ENCODE peak calls at places on chromosomes 13 and 19, in ten cellular contexts. Z is IMR-90, V is H1, E is breast epithelium, Q is uterus, C is endodermal cell, H is kidney epithelial cell, B is mucosa of descending colon, X is suprapubic skin, G is psoas muscle. O is an unnamed sample.

GRCh38 chr13:65336916-65337315 is 1893.2 kb downstream of the PCDH9 start:
- DNase-seq in H (no peak), C (no peak), X (no peak), B (no peak), Z (peak; percentile 84), Q (no peak), G (no peak), V (no peak), E (no peak), O (peak; percentile 61)

GRCh38 chr19:30880551-30880950 is 468.7 kb downstream of the TSHZ3 start:
- DNase-seq in B (no peak), X (no peak), G (no peak), Q (no peak), Z (no peak), C (no peak), H (no peak), V (no peak), E (no peak), O (no peak)

GRCh38 chr13:94711561-94712286 is 621 bp downstream of the SOX21 start:
- DNase-seq in Q (no peak), Z (no peak), X (no peak), V (no peak), B (peak; percentile 12), H (no peak), C (no peak), E (no peak), G (no peak), O (no peak)

GRCh38 chr13:51425410-51426042 is 27.3 kb downstream of the INTS6 start:
- DNase-seq in X (no peak), V (no peak), Z (peak; percentile 60), E (no peak), B (no peak), Q (no peak), C (no peak), G (no peak), H (no peak), O (no peak)

GRCh38 chr13:20840590-20840989 is 62.0 kb downstream of the XPO4 start:
- DNase-seq in H (no peak), V (no peak), Q (no peak), G (no peak), E (no peak), Z (no peak), C (no peak), X (no peak), B (no peak), O (no peak)

GRCh38 chr13:70347947-70348620 is 239.8 kb upstream of the KLHL1 start:
- DNase-seq in Z (no peak), G (no peak), C (no peak), X (no peak), V (no peak), B (no peak), H (no peak), E (no peak), Q (no peak), O (no peak)

GRCh38 chr13:104466016-104466415 is 1399.8 kb upstream of the SLC10A2 start:
- DNase-seq in Z (no peak), C (no peak), H (no peak), Q (no peak), G (no peak), E (no peak), V (no peak), B (no peak), X (no peak), O (no peak)

GRCh38 chr13:77207943-77208342 is 119.0 kb downstream of the MYCBP2 start:
- DNase-seq in B (no peak), Z (peak; percentile 96), X (no peak), G (no peak), H (no peak), C (no peak), E (no peak), Q (no peak), V (no peak), O (peak; percentile 26)

GRCh38 chr19:52941941-52942370 is 18.7 kb upstream of the ZNF888 start:
- DNase-seq in E (no peak), Q (peak; percentile 41), V (peak; percentile 70), C (peak; percentile 74), B (peak; percentile 58), G (peak; percentile 54), Z (peak; percentile 20), H (no peak), X (peak; percentile 77), O (peak; percentile 7)

GRCh38 chr13:58953638-58954037 is 1210.1 kb downstream of the DIAPH3 start:
- DNase-seq in Z (no peak), E (no peak), Q (no peak), C (no peak), V (no peak), B (no peak), G (no peak), H (no peak), X (no peak), O (no peak)

GRCh38 chr19:18468517-18468916 is 30.6 kb upstream of the ISYNA1 start:
- DNase-seq in C (no peak), H (no peak), V (no peak), E (no peak), Z (no peak), B (no peak), Q (no peak), X (no peak), G (peak; percentile 95), O (no peak)

GRCh38 chr19:4352701-4353121 is 9.3 kb downstream of the MPND start:
- DNase-seq in G (no peak), B (peak; percentile 53), H (no peak), Q (peak; percentile 57), C (peak; percentile 91), E (no peak), Z (peak; percentile 71), X (no peak), V (peak; percentile 83), O (no peak)

GRCh38 chr13:25249001-25249543 is 38.2 kb downstream of the MTMR6 start:
- DNase-seq in X (no peak), Z (peak; percentile 43), H (peak; percentile 23), B (no peak), G (no peak), E (no peak), V (no peak), Q (no peak), C (peak; percentile 56), O (peak; percentile 36)

GRCh38 chr19:31574251-31574973 is 225.2 kb upstream of the TSHZ3 start:
- DNase-seq in G (no peak), X (no peak), E (no peak), B (no peak), H (no peak), Q (no peak), V (no peak), Z (no peak), C (peak; percentile 59), O (no peak)

GRCh38 chr19:15758379-15758778 is 20.6 kb downstream of the OR10H3 start:
- DNase-seq in H (no peak), Q (no peak), C (no peak), V (no peak), Z (no peak), X (no peak), G (no peak), E (no peak), B (no peak), O (no peak)

GRCh38 chr19:15759962-15760565 is 22.3 kb downstream of the OR10H3 start:
- DNase-seq in X (no peak), C (no peak), V (no peak), E (no peak), H (no peak), B (peak; percentile 42), G (no peak), Z (no peak), Q (no peak), O (no peak)
- H3K4me3 ChIP-seq in X (no peak overlapping the region), C (no peak overlapping the region), V (no peak overlapping the region), E (no peak overlapping the region), H (no peak overlapping the region), B (no peak overlapping the region), G (no peak overlapping the region), Z (no peak overlapping the region), Q (no peak overlapping the region), O (no peak overlapping the region)

DNA sequence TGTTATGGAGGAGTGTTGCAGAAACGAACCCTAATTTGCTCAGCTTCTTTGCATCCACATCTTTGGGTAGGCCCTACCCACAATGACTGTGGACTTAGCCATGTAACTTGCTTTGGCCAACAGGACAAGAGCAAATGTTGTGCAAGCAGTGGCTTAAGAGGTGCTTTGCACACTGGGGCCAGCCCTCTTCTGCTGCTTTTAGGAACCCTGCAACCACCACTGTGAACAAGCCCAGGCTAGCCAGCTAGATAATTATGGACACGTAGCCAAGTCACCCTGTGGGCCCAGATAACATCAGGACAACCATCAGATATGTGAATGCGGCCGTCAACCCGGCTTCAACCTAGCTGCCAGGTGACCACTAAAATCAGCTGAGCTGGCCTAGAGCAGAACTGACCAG is 17.1 kb downstream of the C19orf47 start:
- DNase-seq in H (no peak), V (no peak), G (no peak), Z (no peak), B (no peak), X (no peak), C (no peak), Q (no peak), E (peak; percentile 63), O (no peak)
- H3K36me3 ChIP-seq in H (peaks cover 2% of the 10 kb centered on the region), V (peaks cover 11% of the 10 kb centered on the region), G (peaks cover 98% of the 10 kb centered on the region), Z (peaks cover 51% of the 10 kb centered on the region), B (peaks cover 6% of the 10 kb centered on the region), X (peaks cover 81% of the 10 kb centered on the region), C (peaks cover 69% of the 10 kb centered on the region), Q (no peaks in the 10 kb centered on the region), E (peaks cover 4% of the 10 kb centered on the region), O (peaks cover 55% of the 10 kb centered on the region)

GRCh38 chr19:35512831-35513230 is 618 bp downstream of the DMKN start:
- DNase-seq in G (no peak), E (no peak), X (no peak), C (no peak), Z (no peak), B (no peak), Q (no peak), H (no peak), V (no peak), O (no peak)

GRCh38 chr19:35509861-35510625 is 3.4 kb downstream of the DMKN start:
- DNase-seq in V (peak; percentile 98), Q (peak; percentile 74), Z (peak; percentile 22), H (peak; percentile 29), C (peak; percentile 99), G (peak; percentile 76), B (peak; percentile 85), X (no peak), E (peak; percentile 83), O (no peak)

GRCh38 chr19:35509018-35509652 is 4.3 kb downstream of the DMKN start:
- DNase-seq in Q (no peak), V (peak; percentile 62), B (peak; percentile 53), C (peak; percentile 89), X (no peak), G (no peak), H (peak; percentile 34), E (peak; percentile 68), Z (no peak), O (no peak)

GRCh38 chr19:35511337-35511736 is 2.1 kb downstream of the DMKN start:
- DNase-seq in Z (no peak), E (no peak), G (no peak), B (no peak), H (no peak), C (no peak), Q (no peak), X (no peak), V (no peak), O (no peak)

GRCh38 chr19:35510626-35510964 is 2.9 kb downstream of the DMKN start:
- DNase-seq in G (no peak), X (no peak), Z (no peak), Q (no peak), V (no peak), C (no peak), E (no peak), B (no peak), H (no peak), O (no peak)
- H3K4me3 ChIP-seq in G (no peak overlapping the region), X (peak overlapping the region; percentile 51), Z (peak overlapping the region; percentile 25), Q (peak overlapping the region; percentile 16), V (peak overlapping the region; percentile 99), C (peak overlapping the region; percentile 100), E (peak overlapping the region; percentile 65), B (no peak overlapping the region), H (no peak overlapping the region), O (no peak overlapping the region)

GRCh38 chr19:15188851-15189250 is 11.9 kb downstream of the NOTCH3 start:
- DNase-seq in Q (no peak), C (no peak), H (no peak), B (no peak), E (no peak), V (no peak), Z (no peak), X (no peak), G (no peak), O (no peak)
- H3K36me3 ChIP-seq in Q (no peaks in the 10 kb centered on the region), C (peaks cover 95% of the 10 kb centered on the region), H (no peaks in the 10 kb centered on the region), B (no peaks in the 10 kb centered on the region), E (no peaks in the 10 kb centered on the region), V (peaks cover 67% of the 10 kb centered on the region), Z (peaks cover 59% of the 10 kb centered on the region), X (peaks cover 76% of the 10 kb centered on the region), G (no peaks in the 10 kb centered on the region), O (peaks cover 67% of the 10 kb centered on the region)

O was measured in brain microvascular endothelial cell.